ENCODE peak calls at places on chromosomes 7 and 10, in seven cellular contexts. Y, E, X, K, C, S and V are unnamed samples.

GRCh38 chr7:11327633-11328032 is 354.0 kb downstream of the PHF14 start:
- DNase-seq in Y (no peak), E (no peak), X (no peak), K (no peak), C (no peak), S (no peak), V (no peak)

GRCh38 chr7:55971045-55971444 is 6.7 kb downstream of the NIPSNAP2 start:
- DNase-seq in Y (no peak), E (no peak), X (no peak), K (no peak), C (no peak), S (no peak), V (no peak)

GRCh38 chr10:98276316-98276715 is 8.3 kb upstream of the LOXL4 start:
- DNase-seq in Y (no peak), E (no peak), X (no peak), K (no peak), C (no peak), S (no peak), V (no peak)

GRCh38 chr7:106807474-106807873 is 57.6 kb upstream of the PIK3CG start:
- DNase-seq in Y (no peak), E (no peak), X (no peak), K (no peak), C (no peak), S (no peak), V (no peak)

GRCh38 chr7:132328760-132329159 is 247.5 kb downstream of the PLXNA4 start:
- DNase-seq in Y (no peak), E (no peak), X (no peak), K (no peak), C (no peak), S (no peak), V (no peak)

GRCh38 chr10:88194041-88194887 is 330.8 kb downstream of the PTEN start:
- DNase-seq in Y (no peak), E (peak; percentile 25), X (no peak), K (no peak), C (no peak), S (no peak), V (no peak)

GRCh38 chr10:31656820-31657470 is 271.7 kb downstream of the ARHGAP12 start:
- DNase-seq in Y (no peak), E (no peak), X (no peak), K (no peak), C (no peak), S (no peak), V (no peak)

GRCh38 chr7:65960351-65961074 is 21.5 kb downstream of the GUSB start:
- DNase-seq in Y (no peak), E (no peak), X (no peak), K (no peak), C (no peak), S (no peak), V (no peak)

GRCh38 chr7:25894002-25894901 is 257.7 kb upstream of the NFE2L3 start:
- DNase-seq in Y (no peak), E (no peak), X (no peak), K (peak; percentile 34), C (no peak), S (no peak), V (peak; percentile 58)

GRCh38 chr10:11329055-11329673 is 282.3 kb downstream of the USP6NL start:
- DNase-seq in Y (no peak), E (no peak), X (no peak), K (no peak), C (no peak), S (no peak), V (no peak)